ENCODE peak calls at places on chromosomes 11 and 22, in eight cellular contexts. L, X, I, A, O, J, C and M are unnamed samples.

GRCh38 chr22:41359376-41359775 is 22.4 kb upstream of the TEF start:
- DNase-seq in L (no peak), X (no peak), I (no peak), A (no peak), O (no peak), J (no peak), C (no peak), M (peak; percentile 74)

GRCh38 chr11:65894034-65894591 is 3.6 kb downstream of the CCDC85B start:
- DNase-seq in L (no peak), X (peak; percentile 73), I (no peak), A (peak; percentile 62), O (no peak), J (no peak), C (no peak), M (peak; percentile 72)

GRCh38 chr11:131463162-131463561 is 92.7 kb downstream of the NTM start:
- DNase-seq in L (no peak), X (no peak), I (no peak), A (no peak), O (no peak), J (no peak), C (no peak), M (no peak)

GRCh38 chr22:30286331-30286730 is 3.0 kb downstream of the CASTOR1 start:
- DNase-seq in L (no peak), X (no peak), I (no peak), A (peak; percentile 59), O (no peak), J (no peak), C (no peak), M (peak; percentile 72)

GRCh38 chr11:117300301-117300700 is 9.2 kb downstream of the BACE1-AS start:
- DNase-seq in L (peak; percentile 77), X (no peak), I (no peak), A (peak; percentile 84), O (peak; percentile 69), J (peak; percentile 77), C (peak; percentile 32), M (peak; percentile 53)

GRCh38 chr11:130849215-130849568 is 67.1 kb downstream of the SNX19 start:
- DNase-seq in L (no peak), X (no peak), I (no peak), A (no peak), O (peak; percentile 92), J (no peak), C (no peak), M (peak; percentile 83)

GRCh38 chr11:1060885-1061616 is 13.6 kb upstream of the MUC2 start:
- DNase-seq in L (no peak), X (peak; percentile 50), I (no peak), A (no peak), O (peak; percentile 82), J (no peak), C (no peak), M (peak; percentile 93)

GRCh38 chr11:20310137-20310536 is 53.4 kb upstream of the HTATIP2 start:
- DNase-seq in L (no peak), X (no peak), I (no peak), A (no peak), O (no peak), J (no peak), C (no peak), M (no peak)

GRCh38 chr22:38788417-38788816 is 5.5 kb downstream of the DNAL4 start:
- DNase-seq in L (no peak), X (no peak), I (no peak), A (no peak), O (peak; percentile 97), J (peak; percentile 85), C (no peak), M (peak; percentile 87)

GRCh38 chr22:23294221-23294620 is 113.9 kb downstream of the BCR start:
- DNase-seq in L (no peak), X (no peak), I (no peak), A (no peak), O (no peak), J (no peak), C (no peak), M (peak; percentile 4)

GRCh38 chr11:128244896-128245295 is 342.5 kb downstream of the ETS1 start:
- DNase-seq in L (no peak), X (no peak), I (no peak), A (no peak), O (no peak), J (no peak), C (no peak), M (no peak)

GRCh38 chr11:112670806-112671570 is 290.2 kb upstream of the NCAM1 start:
- DNase-seq in L (no peak), X (no peak), I (no peak), A (no peak), O (no peak), J (no peak), C (no peak), M (no peak)

GRCh38 chr22:43511276-43511910 is 99.6 kb downstream of the MPPED1 start:
- DNase-seq in L (no peak), X (no peak), I (no peak), A (no peak), O (no peak), J (no peak), C (no peak), M (peak; percentile 69)

GRCh38 chr11:35165416-35166368 is 26.7 kb downstream of the CD44 start:
- DNase-seq in L (no peak), X (no peak), I (peak; percentile 75), A (no peak), O (peak; percentile 78), J (peak; percentile 61), C (peak; percentile 89), M (peak; percentile 74)

GRCh38 chr11:118105657-118106305 is 19.0 kb upstream of the SMIM35 start:
- DNase-seq in L (no peak), X (no peak), I (no peak), A (no peak), O (no peak), J (no peak), C (no peak), M (no peak)

GRCh38 chr11:33256031-33256807 is 962 bp upstream of the HIPK3 start:
- DNase-seq in L (no peak), X (peak; percentile 36), I (no peak), A (no peak), O (no peak), J (no peak), C (no peak), M (peak; percentile 74)

GRCh38 chr22:19960491-19961200 is 19.0 kb upstream of the TXNRD2 start:
- DNase-seq in L (no peak), X (no peak), I (no peak), A (peak; percentile 40), O (no peak), J (no peak), C (no peak), M (no peak)

GRCh38 chr11:73493838-73494598 is 103.9 kb downstream of the FAM168A start:
- DNase-seq in L (peak; percentile 88), X (no peak), I (no peak), A (no peak), O (peak; percentile 94), J (no peak), C (no peak), M (peak; percentile 44)

GRCh38 chr22:38843716-38844660 is at the start of gene NPTXR:
- DNase-seq in L (peak; percentile 83), X (no peak), I (peak; percentile 58), A (peak; percentile 87), O (peak; percentile 50), J (peak; percentile 72), C (no peak), M (peak; percentile 97)

GRCh38 chr11:112394304-112394703 is 133.6 kb upstream of the PLET1 start:
- DNase-seq in L (no peak), X (no peak), I (no peak), A (no peak), O (no peak), J (no peak), C (no peak), M (no peak)

GRCh38 chr11:107218123-107219084 is 200.1 kb upstream of the GUCY1A2 start:
- DNase-seq in L (no peak), X (no peak), I (no peak), A (no peak), O (peak; percentile 9), J (no peak), C (no peak), M (no peak)

GRCh38 chr22:16603448-16603768 is 10.8 kb upstream of the CCT8L2 start:
- DNase-seq in L (no peak), X (no peak), I (no peak), A (no peak), O (no peak), J (no peak), C (no peak), M (no peak)

GRCh38 chr22:16601437-16602223 is 9.0 kb upstream of the CCT8L2 start:
- DNase-seq in L (no peak), X (no peak), I (no peak), A (no peak), O (no peak), J (peak; percentile 9), C (no peak), M (no peak)
- H3K27me3 ChIP-seq in L (no peaks in the 10 kb centered on the region), X (no peaks in the 10 kb centered on the region), I (peaks cover 24% of the 10 kb centered on the region), A (no peaks in the 10 kb centered on the region), O (no peaks in the 10 kb centered on the region), J (no peaks in the 10 kb centered on the region), C (no peaks in the 10 kb centered on the region), M (peaks cover 2% of the 10 kb centered on the region)

GRCh38 chr22:22139364-22139763 is 105.2 kb upstream of the VPREB1 start:
- DNase-seq in L (no peak), X (no peak), I (no peak), A (no peak), O (no peak), J (no peak), C (no peak), M (no peak)
- H3K27me3 ChIP-seq in L (peaks cover 16% of the 10 kb centered on the region), X (no peaks in the 10 kb centered on the region), I (peaks cover 6% of the 10 kb centered on the region), A (peaks cover 3% of the 10 kb centered on the region), O (peaks cover 10% of the 10 kb centered on the region), J (no peaks in the 10 kb centered on the region), C (no peaks in the 10 kb centered on the region), M (peaks cover 69% of the 10 kb centered on the region)

DNA sequence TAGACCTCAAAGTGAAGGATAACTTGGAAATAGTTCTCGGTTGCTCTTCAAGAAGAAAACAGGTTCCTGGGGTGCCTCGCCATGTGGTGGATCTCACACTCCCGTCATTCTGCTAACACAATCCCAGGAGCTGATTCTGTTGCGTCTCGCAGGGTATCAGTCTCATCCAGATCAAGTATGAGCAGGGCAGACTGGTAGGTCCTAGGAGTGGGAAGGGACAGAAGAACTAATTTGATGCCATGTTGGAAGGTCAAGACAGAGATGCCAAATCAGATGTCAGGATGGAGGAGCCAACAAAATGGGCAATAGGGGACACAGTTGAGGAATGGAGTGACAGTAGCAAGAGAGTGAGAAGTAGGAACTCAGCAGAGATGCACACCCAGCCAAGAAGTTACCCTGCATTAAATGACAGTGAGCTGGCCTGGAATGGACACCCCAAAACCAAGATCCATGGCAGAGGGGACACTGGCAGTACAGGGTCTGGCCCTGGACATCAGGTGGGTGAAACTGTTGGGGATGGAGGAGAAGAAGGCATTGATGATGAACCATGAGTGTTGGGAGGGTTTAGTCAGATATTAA is 76.2 kb downstream of the BDNF start:
- DNase-seq in L (no peak), X (no peak), I (no peak), A (no peak), O (no peak), J (no peak), C (no peak), M (no peak)
- H3K27me3 ChIP-seq in L (peaks cover 67% of the 10 kb centered on the region), X (no peaks in the 10 kb centered on the region), I (no peaks in the 10 kb centered on the region), A (no peaks in the 10 kb centered on the region), O (no peaks in the 10 kb centered on the region), J (no peaks in the 10 kb centered on the region), C (no peaks in the 10 kb centered on the region), M (no peaks in the 10 kb centered on the region)

DNA sequence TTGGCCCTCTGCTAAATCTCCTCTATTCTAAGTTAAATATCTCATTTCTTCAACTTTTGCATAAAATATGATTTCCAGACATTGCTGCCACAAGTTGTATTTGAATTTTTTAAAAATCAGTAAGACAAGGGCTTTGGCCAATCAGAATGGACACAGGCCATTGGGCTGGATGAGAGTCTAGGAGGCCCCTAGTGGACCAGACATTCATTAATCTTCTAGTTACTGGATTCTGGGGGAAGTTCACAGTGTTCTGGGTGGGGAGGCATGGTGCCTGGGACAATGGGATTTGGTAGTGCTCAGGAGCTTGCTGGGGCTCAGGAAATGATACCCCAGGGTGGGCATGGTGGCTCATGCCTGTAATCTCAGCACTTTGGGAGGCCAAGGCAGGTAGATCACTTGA is 12.4 kb upstream of the SORL1 start:
- DNase-seq in L (no peak), X (no peak), I (no peak), A (no peak), O (no peak), J (no peak), C (no peak), M (no peak)
- H3K27me3 ChIP-seq in L (no peaks in the 10 kb centered on the region), X (no peaks in the 10 kb centered on the region), I (no peaks in the 10 kb centered on the region), A (no peaks in the 10 kb centered on the region), O (peaks cover 9% of the 10 kb centered on the region), J (no peaks in the 10 kb centered on the region), C (no peaks in the 10 kb centered on the region), M (peaks cover 38% of the 10 kb centered on the region)